ENCODE peak calls at places on chromosomes 12 and 14, in four cellular contexts. One of them, this sample, is unnamed. For H3K79me2, the result is how much of the 10 kb centered on the place peaks cover.

GRCh38 chr12:121132601-121133481 is at the start of gene P2RX7:
- DNase-seq in osteoblast: peak
- DNase-seq in GM23338: peak
- DNase-seq in neural progenitor cell: peak
- DNase-seq in this sample: peak

GRCh38 chr12:18431776-18432175 is 170.5 kb downstream of the PIK3C2G start:
- DNase-seq in GM23338: no peak
- DNase-seq in osteoblast: no peak
- DNase-seq in neural progenitor cell: no peak
- DNase-seq in this sample: no peak

GRCh38 chr12:12985817-12986408 is 14.2 kb downstream of the HEBP1 start:
- DNase-seq in neural progenitor cell: peak
- DNase-seq in GM23338: peak
- DNase-seq in osteoblast: no peak
- DNase-seq in this sample: peak

GRCh38 chr14:74792249-74793039 is 29.3 kb downstream of the YLPM1 start:
- DNase-seq in osteoblast: no peak
- DNase-seq in neural progenitor cell: no peak
- DNase-seq in GM23338: peak
- DNase-seq in this sample: peak

GRCh38 chr12:120961604-120962486 is 16.5 kb upstream of the HNF1A start:
- DNase-seq in GM23338: peak
- DNase-seq in osteoblast: no peak
- DNase-seq in neural progenitor cell: peak
- DNase-seq in this sample: no peak

GRCh38 chr14:103932791-103933490 is 4.7 kb downstream of the TDRD9 start:
- DNase-seq in GM23338: no peak
- DNase-seq in neural progenitor cell: no peak
- DNase-seq in osteoblast: no peak
- DNase-seq in this sample: no peak

GRCh38 chr14:91280129-91280528 is 35.6 kb upstream of the GPR68 start:
- DNase-seq in osteoblast: no peak
- DNase-seq in GM23338: no peak
- DNase-seq in neural progenitor cell: no peak
- DNase-seq in this sample: no peak

GRCh38 chr14:99320105-99320572 is 48.1 kb upstream of the BCL11B start:
- DNase-seq in neural progenitor cell: peak
- DNase-seq in GM23338: peak
- DNase-seq in osteoblast: peak
- DNase-seq in this sample: peak

GRCh38 chr12:77493311-77493710 is 337.4 kb upstream of the NAV3 start:
- DNase-seq in GM23338: no peak
- DNase-seq in neural progenitor cell: no peak
- DNase-seq in osteoblast: no peak
- DNase-seq in this sample: no peak

GRCh38 chr14:68960123-68960522 is 19.0 kb downstream of the ACTN1 start:
- DNase-seq in neural progenitor cell: no peak
- DNase-seq in GM23338: no peak
- DNase-seq in osteoblast: no peak
- DNase-seq in this sample: no peak

GRCh38 chr12:120504587-120504986 is 8.7 kb downstream of the DYNLL1 start:
- DNase-seq in neural progenitor cell: no peak
- DNase-seq in GM23338: peak
- DNase-seq in osteoblast: no peak
- DNase-seq in this sample: no peak

GRCh38 chr14:95695051-95695450 is 8.8 kb downstream of the TCL1B start:
- DNase-seq in osteoblast: no peak
- DNase-seq in neural progenitor cell: no peak
- DNase-seq in GM23338: no peak
- DNase-seq in this sample: no peak

GRCh38 chr12:95590775-95591174 is 39.5 kb upstream of the USP44 start:
- DNase-seq in GM23338: no peak
- DNase-seq in osteoblast: no peak
- DNase-seq in neural progenitor cell: no peak
- DNase-seq in this sample: no peak

GRCh38 chr12:93773122-93773871 is 96.1 kb downstream of the CRADD start:
- DNase-seq in osteoblast: no peak
- DNase-seq in neural progenitor cell: no peak
- DNase-seq in GM23338: no peak
- DNase-seq in this sample: peak

GRCh38 chr12:89783321-89784060 is 74.9 kb upstream of the ATP2B1 start:
- DNase-seq in neural progenitor cell: no peak
- DNase-seq in osteoblast: peak
- DNase-seq in GM23338: peak
- DNase-seq in this sample: peak

GRCh38 chr12:88805286-88805685 is 225.0 kb upstream of the KITLG start:
- DNase-seq in GM23338: no peak
- DNase-seq in neural progenitor cell: no peak
- DNase-seq in osteoblast: no peak
- DNase-seq in this sample: peak

GRCh38 chr12:47832263-47832933 is 12.7 kb upstream of the HDAC7 start:
- DNase-seq in GM23338: no peak
- DNase-seq in osteoblast: peak
- DNase-seq in neural progenitor cell: no peak
- DNase-seq in this sample: no peak

GRCh38 chr12:129067482-129067881 is 214.2 kb downstream of the GLT1D1 start:
- DNase-seq in neural progenitor cell: peak
- DNase-seq in GM23338: peak
- DNase-seq in osteoblast: no peak
- DNase-seq in this sample: no peak

GRCh38 chr12:117042171-117042809 is 56.9 kb downstream of the TESC start:
- DNase-seq in neural progenitor cell: no peak
- DNase-seq in GM23338: no peak
- DNase-seq in osteoblast: peak
- DNase-seq in this sample: peak

GRCh38 chr12:18549598-18549997 is 188.2 kb downstream of the PLCZ1 start:
- DNase-seq in neural progenitor cell: peak
- DNase-seq in GM23338: peak
- DNase-seq in osteoblast: no peak
- DNase-seq in this sample: no peak

GRCh38 chr14:91255026-91255695 is 10.7 kb upstream of the GPR68 start:
- DNase-seq in osteoblast: no peak
- DNase-seq in GM23338: no peak
- DNase-seq in neural progenitor cell: no peak
- DNase-seq in this sample: peak

GRCh38 chr12:91900971-91901370 is 244.7 kb downstream of the BTG1 start:
- DNase-seq in neural progenitor cell: no peak
- DNase-seq in GM23338: no peak
- DNase-seq in osteoblast: no peak
- DNase-seq in this sample: no peak

GRCh38 chr12:32881702-32882101 is 14.9 kb downstream of the PKP2 start:
- DNase-seq in neural progenitor cell: no peak
- DNase-seq in osteoblast: no peak
- DNase-seq in GM23338: no peak
- DNase-seq in this sample: no peak

GRCh38 chr12:102513272-102513671 is 32.9 kb upstream of the IGF1 start:
- DNase-seq in neural progenitor cell: no peak
- DNase-seq in GM23338: no peak
- DNase-seq in osteoblast: no peak
- DNase-seq in this sample: no peak

GRCh38 chr12:85955127-85955526 is 81.0 kb downstream of the NTS start:
- DNase-seq in neural progenitor cell: no peak
- DNase-seq in osteoblast: peak
- DNase-seq in GM23338: peak
- DNase-seq in this sample: peak

GRCh38 chr14:89576960-89577359 is 159.9 kb upstream of the FOXN3 start:
- DNase-seq in GM23338: peak
- DNase-seq in osteoblast: no peak
- DNase-seq in neural progenitor cell: peak
- DNase-seq in this sample: no peak

GRCh38 chr12:86265329-86265695 is 9.1 kb upstream of the MGAT4C start:
- DNase-seq in GM23338: no peak
- DNase-seq in osteoblast: no peak
- DNase-seq in neural progenitor cell: no peak
- DNase-seq in this sample: no peak

GRCh38 chr12:12696562-12697383 is 790 bp upstream of the GPR19 start:
- DNase-seq in neural progenitor cell: peak
- DNase-seq in osteoblast: peak
- DNase-seq in GM23338: peak
- DNase-seq in this sample: peak

GRCh38 chr12:47731723-47732122 is 6.4 kb upstream of the ENDOU start:
- DNase-seq in GM23338: no peak
- DNase-seq in neural progenitor cell: no peak
- DNase-seq in osteoblast: no peak
- DNase-seq in this sample: peak

GRCh38 chr14:65412881-65413738 is 580 bp downstream of the FUT8 start:
- DNase-seq in GM23338: peak
- DNase-seq in osteoblast: peak
- DNase-seq in neural progenitor cell: peak
- DNase-seq in this sample: peak

GRCh38 chr12:110600254-110600653 is 13.7 kb upstream of the TCTN1 start:
- DNase-seq in GM23338: peak
- DNase-seq in osteoblast: peak
- DNase-seq in neural progenitor cell: no peak
- DNase-seq in this sample: peak

GRCh38 chr14:81458352-81458751 is 58.2 kb upstream of the STON2 start:
- DNase-seq in neural progenitor cell: no peak
- DNase-seq in osteoblast: no peak
- DNase-seq in GM23338: no peak
- DNase-seq in this sample: no peak

GRCh38 chr12:38911611-38912010 is 6.2 kb upstream of the CPNE8 start:
- DNase-seq in osteoblast: no peak
- DNase-seq in neural progenitor cell: no peak
- DNase-seq in GM23338: peak
- DNase-seq in this sample: no peak

GRCh38 chr14:58367296-58367695 is 28.4 kb upstream of the TOMM20L start:
- DNase-seq in GM23338: no peak
- DNase-seq in neural progenitor cell: no peak
- DNase-seq in osteoblast: no peak
- DNase-seq in this sample: no peak

GRCh38 chr12:88310666-88311065 is 168.6 kb downstream of the TMTC3 start:
- DNase-seq in GM23338: no peak
- DNase-seq in osteoblast: no peak
- DNase-seq in neural progenitor cell: no peak
- DNase-seq in this sample: peak

DNA sequence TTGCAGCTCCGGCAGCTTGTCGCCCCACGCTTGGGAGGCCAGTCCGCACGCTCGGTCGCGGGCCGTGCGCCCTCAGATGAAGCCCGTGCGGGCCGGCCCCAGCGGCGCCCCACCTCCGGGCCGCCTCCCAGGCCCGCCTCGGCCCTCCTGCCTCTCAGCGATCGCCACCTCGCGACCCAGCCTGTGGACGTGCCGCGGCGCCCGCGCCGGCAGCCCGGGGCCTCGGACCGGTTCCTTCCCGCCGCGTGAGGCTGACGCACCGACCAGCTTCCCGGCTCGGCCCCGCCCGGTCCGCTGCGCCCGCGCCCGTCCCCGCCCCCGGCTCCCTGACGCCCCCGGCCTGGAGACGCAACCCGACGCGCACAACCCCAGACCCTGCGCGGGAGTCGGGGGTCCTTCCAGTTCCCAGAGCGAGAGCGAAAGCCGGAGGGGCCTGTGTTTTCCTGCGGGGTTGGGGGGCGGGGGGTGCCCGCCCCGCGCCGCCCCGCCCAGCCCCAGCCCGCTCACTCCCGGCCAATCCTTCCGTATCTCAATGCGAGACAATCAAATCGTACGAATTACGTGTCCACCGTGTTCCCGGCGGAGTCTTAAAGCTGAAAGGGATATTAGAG is at the start of gene ERO1A:
- DNase-seq in osteoblast: peak
- DNase-seq in neural progenitor cell: peak
- DNase-seq in GM23338: peak
- DNase-seq in this sample: peak
- H3K4me3 ChIP-seq in osteoblast: peak
- H3K4me3 ChIP-seq in neural progenitor cell: peak
- H3K4me3 ChIP-seq in GM23338: peak
- H3K4me3 ChIP-seq in this sample: peak

DNA sequence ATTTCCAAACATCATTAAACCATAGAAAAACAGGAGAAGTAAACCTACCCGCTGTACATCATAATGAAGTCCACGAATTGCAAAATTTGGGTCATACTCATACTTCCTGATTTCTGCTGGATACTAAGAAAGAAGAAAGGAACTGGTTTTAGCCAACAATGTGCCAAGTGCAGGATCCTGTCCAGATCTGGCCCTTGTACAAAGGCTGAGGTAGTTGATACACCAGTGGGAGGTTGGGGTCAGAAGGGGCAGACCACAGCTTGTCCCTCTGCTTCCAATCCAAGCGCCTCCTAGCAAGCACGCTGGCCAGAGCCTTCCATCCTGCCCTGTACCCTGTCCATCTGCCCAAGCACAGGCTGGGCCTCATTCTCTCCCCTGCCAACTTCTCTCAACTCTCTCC is 34.2 kb downstream of the NT5DC3 start:
- DNase-seq in GM23338: no peak
- DNase-seq in neural progenitor cell: no peak
- DNase-seq in osteoblast: no peak
- DNase-seq in this sample: no peak
- H3K79me2 ChIP-seq in GM23338: under half
- H3K79me2 ChIP-seq in neural progenitor cell: under half
- H3K79me2 ChIP-seq in osteoblast: under half
- H3K79me2 ChIP-seq in this sample: under half

DNA sequence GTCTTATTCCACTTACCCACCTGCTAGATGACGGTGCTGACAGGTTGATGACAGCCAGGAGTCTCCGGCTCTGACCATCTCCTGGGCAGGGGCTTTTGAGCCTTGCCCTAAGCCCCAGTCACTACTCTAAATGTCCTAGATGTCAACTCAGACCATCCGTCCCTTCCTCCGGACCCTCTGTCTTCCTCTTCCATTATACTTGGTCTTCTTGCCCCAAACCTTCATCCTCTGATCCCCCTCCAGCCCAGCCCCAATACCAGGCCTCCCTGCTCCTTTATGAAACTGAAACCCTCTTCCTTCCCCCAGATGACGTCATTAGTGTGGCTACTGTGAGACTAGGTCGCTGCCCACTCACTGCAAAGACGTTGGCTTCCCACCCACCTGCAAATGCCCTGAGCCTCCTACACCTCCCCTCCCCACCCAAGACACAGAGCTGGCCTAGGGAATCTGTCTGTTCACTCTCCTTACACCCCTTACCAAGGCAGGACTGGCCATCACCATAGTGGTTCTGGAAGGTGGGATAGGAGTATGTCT is 10.1 kb downstream of the KRT71 start:
- DNase-seq in neural progenitor cell: no peak
- DNase-seq in osteoblast: no peak
- DNase-seq in GM23338: no peak
- DNase-seq in this sample: no peak
- H3K4me3 ChIP-seq in neural progenitor cell: no peak
- H3K4me3 ChIP-seq in osteoblast: no peak
- H3K4me3 ChIP-seq in GM23338: no peak
- H3K4me3 ChIP-seq in this sample: no peak

DNA sequence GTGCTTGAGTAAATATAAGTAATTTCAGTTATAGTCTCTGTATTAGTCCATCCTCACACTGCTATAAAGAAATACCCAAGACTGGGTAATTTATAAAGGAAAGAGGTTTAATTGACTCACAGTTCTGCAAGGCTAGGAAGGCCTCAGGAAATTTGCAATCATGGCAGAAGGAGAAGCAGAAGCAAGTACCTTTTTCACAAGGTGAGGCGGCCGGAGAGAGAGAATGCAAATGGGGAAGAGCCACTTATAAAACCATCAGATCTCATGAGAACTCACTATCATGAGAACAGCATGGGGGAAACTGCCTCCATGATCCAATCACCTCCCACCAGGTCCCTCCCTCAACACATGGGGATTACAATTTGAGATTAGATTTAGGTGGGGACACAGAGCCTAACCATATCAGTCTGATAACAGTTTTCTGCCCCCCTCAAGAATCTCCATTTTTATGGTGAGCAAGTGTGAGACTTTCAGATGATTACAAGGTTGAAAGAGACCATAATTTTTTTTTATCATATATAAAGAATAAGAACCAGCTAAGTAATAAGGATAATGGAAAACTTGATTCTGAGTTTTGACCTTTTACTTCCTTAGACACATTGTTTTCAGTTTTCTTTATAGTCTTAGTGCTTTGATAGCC is 35.6 kb downstream of the LEMD3 start:
- DNase-seq in osteoblast: no peak
- DNase-seq in GM23338: no peak
- DNase-seq in neural progenitor cell: no peak
- DNase-seq in this sample: no peak
- H3K79me2 ChIP-seq in osteoblast: half or more
- H3K79me2 ChIP-seq in GM23338: half or more
- H3K79me2 ChIP-seq in neural progenitor cell: under half
- H3K79me2 ChIP-seq in this sample: half or more